ENCODE peak calls at places on chromosomes 1 and 21, in four cellular contexts. One of them, this sample, is unnamed.

GRCh38 chr1:113811353-113811887 is 856 bp downstream of the RSBN1 start:
- DNase-seq in WTC11: no peak
- DNase-seq in SK-N-SH: peak
- DNase-seq in K562: peak
- DNase-seq in this sample: peak

GRCh38 chr1:187244623-187245022 is 415.9 kb downstream of the PLA2G4A start:
- DNase-seq in WTC11: no peak
- DNase-seq in SK-N-SH: no peak
- DNase-seq in K562: no peak
- DNase-seq in this sample: no peak

GRCh38 chr1:174077755-174078490 is 55.8 kb upstream of the RC3H1 start:
- DNase-seq in WTC11: no peak
- DNase-seq in SK-N-SH: no peak
- DNase-seq in K562: peak
- DNase-seq in this sample: no peak

GRCh38 chr1:219772265-219773036 is 155.9 kb downstream of the SLC30A10 start:
- DNase-seq in WTC11: no peak
- DNase-seq in SK-N-SH: no peak
- DNase-seq in K562: no peak
- DNase-seq in this sample: no peak

GRCh38 chr1:232211149-232211548 is 418.8 kb downstream of the SIPA1L2 start:
- DNase-seq in WTC11: peak
- DNase-seq in SK-N-SH: peak
- DNase-seq in K562: peak
- DNase-seq in this sample: no peak

GRCh38 chr21:42684109-42684916 is 30.9 kb downstream of the PDE9A start:
- DNase-seq in WTC11: no peak
- DNase-seq in SK-N-SH: no peak
- DNase-seq in K562: no peak
- DNase-seq in this sample: no peak

GRCh38 chr21:21415741-21416140 is 417.5 kb downstream of the NCAM2 start:
- DNase-seq in WTC11: no peak
- DNase-seq in SK-N-SH: no peak
- DNase-seq in K562: no peak
- DNase-seq in this sample: no peak

GRCh38 chr1:246631426-246631825 is 65.2 kb downstream of the CNST start:
- DNase-seq in WTC11: no peak
- DNase-seq in SK-N-SH: no peak
- DNase-seq in K562: no peak
- DNase-seq in this sample: no peak

GRCh38 chr1:67897270-67897949 is 64.1 kb upstream of the GNG12 start:
- DNase-seq in WTC11: no peak
- DNase-seq in SK-N-SH: no peak
- DNase-seq in K562: peak
- DNase-seq in this sample: no peak

GRCh38 chr1:2050482-2050792 is 226 bp downstream of the PRKCZ start:
- DNase-seq in WTC11: peak
- DNase-seq in SK-N-SH: peak
- DNase-seq in K562: no peak
- DNase-seq in this sample: no peak

DNA sequence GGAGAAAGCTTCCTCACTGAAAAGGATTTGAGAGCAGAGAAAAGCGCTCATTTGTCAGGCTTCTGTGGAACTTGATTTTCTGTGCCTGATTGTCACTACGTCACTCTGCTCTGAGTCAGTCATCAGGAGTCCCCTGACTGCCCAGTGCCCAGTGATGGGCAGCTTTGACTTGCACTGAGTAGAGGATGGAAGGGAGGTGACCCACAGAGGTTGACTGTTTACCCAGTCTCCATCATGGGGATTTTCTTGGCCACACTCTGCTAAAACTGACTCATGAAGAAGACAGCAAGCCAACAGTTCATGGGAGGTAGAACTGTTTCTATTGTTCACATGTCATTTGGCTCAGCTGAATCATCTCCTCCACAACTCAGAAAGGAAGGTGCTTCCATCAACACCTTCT is 82.1 kb upstream of the DUSP10 start:
- DNase-seq in WTC11: no peak
- DNase-seq in SK-N-SH: no peak
- DNase-seq in K562: no peak
- DNase-seq in this sample: no peak
- TF ChIP-seq TEAD4 in WTC11: no peak
- TF ChIP-seq TEAD4 in SK-N-SH: no peak
- TF ChIP-seq TEAD4 in K562: no peak
- TF ChIP-seq TEAD4 in this sample: no peak

DNA sequence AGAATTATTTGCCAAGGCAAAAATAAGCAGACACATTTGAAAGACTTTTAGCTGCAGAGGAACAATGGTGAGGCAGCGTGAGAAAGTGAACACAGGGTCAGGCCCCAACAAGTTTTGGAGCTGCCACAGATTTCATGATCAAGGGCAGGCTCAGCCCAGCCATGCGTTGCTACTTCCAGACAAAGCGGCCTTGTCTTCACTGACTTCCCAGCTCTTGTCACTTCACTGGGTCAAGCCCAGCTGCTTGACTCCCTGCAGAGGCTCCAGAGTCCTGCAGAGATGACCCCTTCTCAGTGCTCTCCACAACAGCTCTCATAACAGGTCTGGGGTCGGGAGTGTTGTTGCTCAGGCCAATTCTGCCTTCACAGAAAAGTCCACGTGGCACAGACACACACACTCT is 35.8 kb downstream of the HHAT start:
- DNase-seq in WTC11: no peak
- DNase-seq in SK-N-SH: no peak
- DNase-seq in K562: no peak
- DNase-seq in this sample: no peak
- TF ChIP-seq TEAD4 in WTC11: no peak
- TF ChIP-seq TEAD4 in SK-N-SH: no peak
- TF ChIP-seq TEAD4 in K562: no peak
- TF ChIP-seq TEAD4 in this sample: no peak

GRCh38 chr1:190179817-190180216 is 297.8 kb downstream of the BRINP3 start:
- DNase-seq in WTC11: no peak
- DNase-seq in SK-N-SH: no peak
- DNase-seq in K562: no peak
- DNase-seq in this sample: no peak
- TF ChIP-seq TEAD4 in WTC11: no peak
- TF ChIP-seq TEAD4 in SK-N-SH: no peak
- TF ChIP-seq TEAD4 in K562: no peak
- TF ChIP-seq TEAD4 in this sample: no peak

GRCh38 chr1:199269241-199269640 is 630.4 kb downstream of the PTPRC start:
- DNase-seq in WTC11: no peak
- DNase-seq in SK-N-SH: no peak
- DNase-seq in K562: no peak
- DNase-seq in this sample: no peak

GRCh38 chr1:199273837-199274379 is 635.1 kb downstream of the PTPRC start:
- DNase-seq in WTC11: no peak
- DNase-seq in SK-N-SH: no peak
- DNase-seq in K562: no peak
- DNase-seq in this sample: no peak

GRCh38 chr1:199272690-199273089 is 633.9 kb downstream of the PTPRC start:
- DNase-seq in WTC11: peak
- DNase-seq in SK-N-SH: peak
- DNase-seq in K562: no peak
- DNase-seq in this sample: no peak

DNA sequence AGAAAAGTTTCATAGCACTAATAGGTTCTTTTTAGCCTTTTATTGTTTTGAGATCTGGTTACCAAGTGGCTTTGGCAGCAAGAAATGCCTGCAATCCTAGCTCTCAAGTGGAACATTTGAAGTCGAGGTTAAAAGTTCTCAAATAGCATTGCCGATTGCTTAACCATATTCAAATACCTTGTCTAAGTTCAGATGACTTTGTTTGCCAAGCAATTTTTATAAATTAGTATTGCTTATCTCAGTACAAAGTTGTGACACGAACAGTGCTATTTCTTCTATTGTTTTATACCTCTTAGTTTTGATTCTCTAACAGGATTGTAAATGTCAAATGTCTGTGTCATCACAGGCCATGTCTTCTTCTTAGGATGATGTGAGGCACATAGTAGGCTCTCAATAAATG is 633.3 kb downstream of the PTPRC start:
- DNase-seq in WTC11: no peak
- DNase-seq in SK-N-SH: no peak
- DNase-seq in K562: no peak
- DNase-seq in this sample: no peak
- TF ChIP-seq TEAD4 in WTC11: no peak
- TF ChIP-seq TEAD4 in SK-N-SH: no peak
- TF ChIP-seq TEAD4 in K562: no peak
- TF ChIP-seq TEAD4 in this sample: no peak

GRCh38 chr1:53321366-53321765 is 6.5 kb downstream of the LRP8 start:
- DNase-seq in WTC11: peak
- DNase-seq in SK-N-SH: no peak
- DNase-seq in K562: peak
- DNase-seq in this sample: no peak
- TF ChIP-seq TEAD4 in WTC11: no peak
- TF ChIP-seq TEAD4 in SK-N-SH: no peak
- TF ChIP-seq TEAD4 in K562: no peak
- TF ChIP-seq TEAD4 in this sample: no peak

GRCh38 chr1:221687731-221688487 is 54.0 kb downstream of the DUSP10 start:
- DNase-seq in WTC11: no peak
- DNase-seq in SK-N-SH: no peak
- DNase-seq in K562: no peak
- DNase-seq in this sample: no peak
- TF ChIP-seq TEAD4 in WTC11: no peak
- TF ChIP-seq TEAD4 in SK-N-SH: no peak
- TF ChIP-seq TEAD4 in K562: no peak
- TF ChIP-seq TEAD4 in this sample: no peak

DNA sequence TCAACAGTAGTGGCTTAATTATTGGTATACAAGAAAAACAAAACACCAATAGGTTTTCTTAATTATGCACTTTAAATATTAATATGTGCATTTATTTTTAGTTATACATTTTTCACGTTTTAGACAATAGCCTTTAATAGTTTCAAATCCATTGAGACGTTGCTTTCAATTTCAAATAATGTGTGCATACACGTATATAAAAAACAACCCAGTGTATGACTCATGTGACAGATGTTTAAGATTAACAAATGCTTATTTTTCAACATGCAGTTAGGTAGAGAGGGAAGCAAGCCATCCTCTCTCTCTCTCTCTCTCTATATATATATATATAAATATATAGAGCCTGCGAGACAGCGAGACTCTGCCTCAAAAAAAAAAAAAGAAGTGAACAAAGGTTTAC is 24.3 kb downstream of the EYA3 start:
- DNase-seq in WTC11: no peak
- DNase-seq in SK-N-SH: no peak
- DNase-seq in K562: no peak
- DNase-seq in this sample: no peak
- TF ChIP-seq TEAD4 in WTC11: no peak
- TF ChIP-seq TEAD4 in SK-N-SH: no peak
- TF ChIP-seq TEAD4 in K562: peak
- TF ChIP-seq TEAD4 in this sample: no peak

DNA sequence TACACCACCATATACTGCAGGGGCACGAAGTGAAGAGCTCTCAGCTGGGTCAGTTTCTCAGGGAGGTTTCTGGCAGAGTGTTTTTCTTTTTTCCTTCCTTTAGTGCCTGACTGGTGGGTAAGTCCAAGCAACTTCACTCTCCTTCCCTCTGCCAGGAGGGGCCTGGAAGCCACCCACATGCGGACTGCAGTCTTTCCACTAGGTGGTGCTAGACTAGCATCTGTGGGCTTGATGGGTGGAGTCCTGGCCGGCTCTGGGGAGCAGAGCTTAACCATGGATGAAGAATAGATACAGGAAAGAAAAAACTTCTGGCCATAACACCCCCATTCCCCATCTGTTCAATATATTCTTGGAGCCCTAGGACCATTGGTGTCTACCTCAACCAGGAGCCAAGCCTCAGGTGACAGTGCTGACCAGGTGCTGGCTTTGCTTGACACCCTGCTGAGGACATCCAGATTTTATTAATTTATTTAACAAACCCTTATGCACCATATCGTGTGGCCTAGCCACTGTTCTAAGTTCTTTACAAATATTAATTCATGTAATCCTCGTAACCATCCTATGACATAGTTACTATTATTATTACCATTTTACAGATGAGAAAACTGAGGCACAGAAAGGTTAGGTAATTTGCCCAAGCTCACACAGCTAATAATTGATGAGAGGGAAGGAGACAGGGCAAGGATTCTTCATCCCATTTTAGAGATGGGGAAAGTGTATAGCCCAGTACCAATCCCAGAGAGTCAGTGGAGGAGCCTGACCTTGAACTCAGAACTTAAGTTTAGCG is 126.7 kb upstream of the CSF3R start:
- DNase-seq in WTC11: peak
- DNase-seq in SK-N-SH: peak
- DNase-seq in K562: peak
- DNase-seq in this sample: peak
- TF ChIP-seq TEAD4 in WTC11: no peak
- TF ChIP-seq TEAD4 in SK-N-SH: no peak
- TF ChIP-seq TEAD4 in K562: peak
- TF ChIP-seq TEAD4 in this sample: peak